ENCODE peak calls at places on chromosomes 4 and X, in six cellular contexts. B is retinal pigment epithelial cell; R is CD8-positive, alpha-beta T cell; J is A673; O is CD14-positive monocyte; Q is brain microvascular endothelial cell. X is an unnamed sample.

GRCh38 chrX:14920196-14920595 is 47.0 kb downstream of the MOSPD2 start:
- DNase-seq in B (no peak), R (no peak), J (no peak), O (no peak), Q (no peak), X (no peak)

GRCh38 chrX:39946822-39947221 is 150.9 kb downstream of the BCOR start:
- DNase-seq in B (no peak), R (no peak), J (peak; percentile 25), O (no peak), Q (peak; percentile 82), X (no peak)

GRCh38 chrX:41720125-41720780 is 3.7 kb upstream of the GPR82 start:
- DNase-seq in B (no peak), R (peak; percentile 52), J (no peak), O (no peak), Q (peak; percentile 53), X (no peak)

GRCh38 chr4:172125438-172125837 is 312.2 kb downstream of the GALNTL6 start:
- DNase-seq in B (no peak), R (no peak), J (no peak), O (no peak), Q (no peak), X (no peak)

GRCh38 chr4:69600013-69600412 is 39.4 kb downstream of the UGT2A2 start:
- DNase-seq in B (no peak), R (no peak), J (no peak), O (no peak), Q (no peak), X (no peak)

GRCh38 chr4:123825596-123826291 is 429.1 kb downstream of the SPRY1 start:
- DNase-seq in B (no peak), R (no peak), J (no peak), O (no peak), Q (peak; percentile 72), X (no peak)

GRCh38 chrX:38311743-38312142 is 15.6 kb downstream of the RPGR start:
- DNase-seq in B (no peak), R (no peak), J (no peak), O (no peak), Q (no peak), X (no peak)

GRCh38 chr4:182823576-182823975 is 93.6 kb downstream of the DCTD start:
- DNase-seq in B (no peak), R (no peak), J (no peak), O (no peak), Q (no peak), X (no peak)

GRCh38 chr4:98909646-98910045 is 19.3 kb downstream of the EIF4E start:
- DNase-seq in B (no peak), R (no peak), J (no peak), O (no peak), Q (no peak), X (no peak)

GRCh38 chrX:51608071-51608470 is 10.6 kb downstream of the CENPVL3 start:
- DNase-seq in B (no peak), R (no peak), J (no peak), O (no peak), Q (peak; percentile 40), X (no peak)

GRCh38 chr4:79673321-79673720 is 265.3 kb upstream of the GK2 start:
- DNase-seq in B (no peak), R (no peak), J (no peak), O (no peak), Q (no peak), X (no peak)

GRCh38 chr4:24472514-24473308 is 111.6 kb downstream of the DHX15 start:
- DNase-seq in B (peak; percentile 45), R (peak; percentile 31), J (peak; percentile 67), O (no peak), Q (peak; percentile 67), X (no peak)

GRCh38 chr4:31613946-31614623 is 893.9 kb downstream of the PCDH7 start:
- DNase-seq in B (no peak), R (no peak), J (peak; percentile 98), O (no peak), Q (no peak), X (peak; percentile 61)

GRCh38 chr4:22556411-22556969 is 40.6 kb upstream of the ADGRA3 start:
- DNase-seq in B (no peak), R (no peak), J (no peak), O (no peak), Q (no peak), X (no peak)

GRCh38 chrX:40097492-40098263 is at the start of gene BCOR:
- DNase-seq in B (no peak), R (peak; percentile 75), J (peak; percentile 81), O (no peak), Q (no peak), X (no peak)

GRCh38 chr4:112210777-112211176 is 20.8 kb upstream of the AP1AR start:
- DNase-seq in B (no peak), R (no peak), J (no peak), O (no peak), Q (no peak), X (no peak)

GRCh38 chr4:182746876-182747275 is 170.3 kb downstream of the DCTD start:
- DNase-seq in B (no peak), R (no peak), J (no peak), O (no peak), Q (no peak), X (no peak)

GRCh38 chr4:151887151-151887815 is 126.5 kb upstream of the GATB start:
- DNase-seq in B (no peak), R (no peak), J (no peak), O (peak; percentile 53), Q (peak; percentile 61), X (no peak)

GRCh38 chrX:50072110-50072509 is 128.7 kb downstream of the AKAP4 start:
- DNase-seq in B (no peak), R (no peak), J (no peak), O (no peak), Q (no peak), X (no peak)

GRCh38 chrX:68163446-68163845 is 269.8 kb downstream of the OPHN1 start:
- DNase-seq in B (no peak), R (no peak), J (no peak), O (no peak), Q (no peak), X (no peak)

GRCh38 chrX:153662266-153662665 is 11.3 kb downstream of the PNCK start:
- DNase-seq in B (no peak), R (peak; percentile 62), J (peak; percentile 63), O (no peak), Q (peak; percentile 12), X (no peak)

DNA sequence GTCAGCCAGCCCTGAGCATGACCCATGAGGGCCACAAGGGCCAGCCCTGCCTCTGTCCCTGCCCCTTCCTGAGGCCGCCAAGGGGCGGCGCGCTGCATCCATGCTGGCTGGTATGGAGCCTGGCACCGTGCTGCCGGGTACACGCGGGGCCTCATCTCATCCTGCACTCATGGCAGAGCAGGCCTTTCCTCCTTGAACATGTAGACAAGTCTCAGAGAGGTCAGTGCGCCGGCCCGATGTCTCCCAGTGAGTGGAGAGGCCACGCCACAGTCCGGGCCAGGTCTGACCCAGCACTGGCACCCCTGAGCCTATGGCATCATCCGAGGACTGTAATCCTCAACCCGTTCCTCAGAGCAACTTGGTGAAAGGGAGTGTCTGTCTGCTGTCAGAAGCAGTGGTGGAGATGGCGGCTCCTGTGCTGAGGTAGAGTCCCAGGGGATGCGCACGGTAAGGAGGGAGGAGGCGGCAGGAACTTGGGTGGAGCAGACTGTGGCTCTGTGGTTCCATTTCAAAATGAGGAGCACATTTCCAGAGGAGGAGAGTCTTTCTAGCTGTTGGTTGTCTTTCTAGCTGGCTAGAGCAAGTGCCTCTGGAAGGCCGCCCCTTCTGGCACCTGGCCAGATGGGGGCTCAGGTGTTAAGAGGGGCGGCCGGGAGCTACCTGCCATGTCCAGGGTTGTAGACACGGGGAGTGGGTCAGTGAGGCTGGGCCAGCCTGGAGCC is 32.8 kb downstream of the TRMT44 start:
- DNase-seq in B (no peak), R (no peak), J (no peak), O (no peak), Q (no peak), X (no peak)
- TF ChIP-seq CTCF in B (no peak), R (no peak), J (no peak), O (no peak), Q (peak; percentile 11), X (no peak)

DNA sequence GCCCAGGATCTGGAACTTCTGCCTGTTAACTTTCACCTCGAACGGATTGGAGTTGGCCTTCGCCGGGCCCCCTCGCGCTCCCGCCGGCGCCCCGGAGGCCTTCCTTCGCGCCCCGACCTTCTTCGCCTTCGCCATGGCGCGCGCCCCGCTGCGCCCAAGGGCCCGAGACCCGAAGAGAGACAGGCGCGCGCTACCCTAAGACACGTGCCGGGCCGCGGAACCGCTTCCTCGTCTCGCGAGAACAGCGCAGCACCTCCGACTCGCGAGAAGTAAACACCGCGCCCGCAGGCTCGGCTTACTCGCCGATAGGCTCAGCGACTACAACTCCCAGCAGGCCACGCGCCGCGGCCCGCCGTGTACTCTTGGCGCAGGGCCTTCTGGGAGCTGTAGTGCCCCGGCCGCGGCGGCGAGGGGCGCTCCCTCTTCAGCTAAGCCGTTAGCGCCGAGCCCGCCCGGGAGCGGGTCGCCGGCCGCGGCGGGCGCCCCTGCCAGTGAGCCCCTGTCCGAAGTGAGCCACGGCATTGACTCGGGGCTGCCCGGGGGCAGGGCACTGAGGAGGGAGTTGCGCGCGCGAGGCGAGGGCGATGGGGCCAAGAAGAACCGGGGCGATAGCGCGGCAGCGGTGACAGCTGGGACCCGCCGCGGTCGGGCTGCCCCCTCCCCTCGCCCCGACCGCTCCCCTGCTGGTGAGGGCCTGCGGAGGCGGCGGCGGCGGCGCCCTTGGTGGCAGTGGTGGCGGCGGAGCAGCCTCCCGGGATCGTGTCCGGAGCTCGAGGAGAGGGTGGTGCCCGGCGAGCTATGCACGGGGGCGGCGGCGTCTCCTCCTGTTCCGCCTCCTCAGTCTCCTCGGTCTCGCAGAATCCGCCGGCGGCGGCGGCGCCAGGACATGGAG is at the start of the genes GRK4 and NOP14:
- DNase-seq in B (peak; percentile 93), R (peak; percentile 97), J (peak; percentile 99), O (peak; percentile 97), Q (peak; percentile 97), X (peak; percentile 63)
- TF ChIP-seq CTCF in B (peak; percentile 25), R (peak; percentile 45), J (peak; percentile 6), O (peak; percentile 36), Q (peak; percentile 15), X (peak; percentile 14)

DNA sequence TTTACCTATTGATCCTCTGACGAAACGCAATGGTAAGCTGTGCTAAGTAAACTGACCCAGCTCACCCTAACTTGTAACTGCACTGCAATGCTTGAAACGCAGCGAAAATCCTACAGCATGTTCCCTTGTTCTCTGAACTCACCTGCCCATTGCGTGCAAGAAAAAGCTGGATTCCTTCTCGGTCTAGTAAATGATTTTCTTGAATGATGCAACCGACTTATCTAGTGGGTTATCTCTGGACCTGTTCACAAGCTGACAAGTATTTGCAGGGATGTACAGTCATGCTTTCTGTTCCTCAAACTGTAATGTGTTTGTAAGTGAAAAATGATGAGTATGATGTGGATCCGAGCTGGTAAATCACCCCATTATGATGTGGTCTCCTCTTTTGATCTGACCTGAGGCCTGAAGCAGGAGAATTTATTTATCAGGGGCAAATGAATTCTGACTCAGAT is 140.1 kb downstream of the BTC start:
- DNase-seq in B (no peak), R (no peak), J (no peak), O (no peak), Q (peak; percentile 51), X (no peak)
- TF ChIP-seq CTCF in B (no peak), R (no peak), J (no peak), O (no peak), Q (no peak), X (no peak)

GRCh38 chr4:184097240-184097619 is 120.4 kb downstream of the ENPP6 start:
- DNase-seq in B (no peak), R (no peak), J (no peak), O (peak; percentile 64), Q (no peak), X (no peak)
- TF ChIP-seq CTCF in B (no peak), R (no peak), J (peak; percentile 31), O (peak; percentile 34), Q (peak; percentile 9), X (no peak)

X was measured in epithelial cell of proximal tubule.